ENCODE peak calls at places on chromosomes 4 and X, in six cellular contexts. One of them, this sample, is unnamed.

GRCh38 chrX:40109288-40110008 is 11.7 kb upstream of the BCOR start:
- DNase-seq in M059J: peak
- DNase-seq in cardiac muscle cell: peak
- DNase-seq in ACHN: peak
- DNase-seq in GM23248: peak
- DNase-seq in Panc1: no peak
- DNase-seq in this sample: peak

GRCh38 chr4:1008840-1009646 is 2.4 kb upstream of the FGFRL1 start:
- DNase-seq in M059J: no peak
- DNase-seq in cardiac muscle cell: no peak
- DNase-seq in ACHN: peak
- DNase-seq in GM23248: peak
- DNase-seq in Panc1: no peak
- DNase-seq in this sample: peak

GRCh38 chrX:8873102-8873501 is 71.9 kb upstream of the FAM9A start:
- DNase-seq in M059J: no peak
- DNase-seq in cardiac muscle cell: no peak
- DNase-seq in ACHN: no peak
- DNase-seq in GM23248: no peak
- DNase-seq in Panc1: no peak
- DNase-seq in this sample: no peak

GRCh38 chr4:111450867-111451266 is 694.4 kb upstream of the FAM241A start:
- DNase-seq in M059J: peak
- DNase-seq in cardiac muscle cell: no peak
- DNase-seq in ACHN: peak
- DNase-seq in GM23248: peak
- DNase-seq in Panc1: no peak
- DNase-seq in this sample: no peak

GRCh38 chr4:137707626-137708025 is 175.3 kb upstream of the PCDH18 start:
- DNase-seq in M059J: peak
- DNase-seq in cardiac muscle cell: peak
- DNase-seq in ACHN: no peak
- DNase-seq in GM23248: peak
- DNase-seq in Panc1: no peak
- DNase-seq in this sample: peak

GRCh38 chr4:94373752-94374151 is 31.1 kb upstream of the HPGDS start:
- DNase-seq in M059J: no peak
- DNase-seq in cardiac muscle cell: no peak
- DNase-seq in ACHN: no peak
- DNase-seq in GM23248: no peak
- DNase-seq in Panc1: no peak
- DNase-seq in this sample: no peak

GRCh38 chrX:76148753-76149152 is 24.1 kb upstream of the PBDC1 start:
- DNase-seq in M059J: peak
- DNase-seq in cardiac muscle cell: peak
- DNase-seq in ACHN: peak
- DNase-seq in GM23248: peak
- DNase-seq in Panc1: no peak
- DNase-seq in this sample: peak

GRCh38 chr4:36026348-36026747 is 218.0 kb downstream of the ARAP2 start:
- DNase-seq in M059J: no peak
- DNase-seq in cardiac muscle cell: no peak
- DNase-seq in ACHN: no peak
- DNase-seq in GM23248: no peak
- DNase-seq in Panc1: no peak
- DNase-seq in this sample: no peak

GRCh38 chr4:113407409-113407808 is 354.1 kb downstream of the CAMK2D start:
- DNase-seq in M059J: no peak
- DNase-seq in cardiac muscle cell: no peak
- DNase-seq in ACHN: no peak
- DNase-seq in GM23248: no peak
- DNase-seq in Panc1: no peak
- DNase-seq in this sample: no peak

GRCh38 chrX:83535417-83536244 is 27.5 kb downstream of the POU3F4 start:
- DNase-seq in M059J: peak
- DNase-seq in cardiac muscle cell: no peak
- DNase-seq in ACHN: peak
- DNase-seq in GM23248: no peak
- DNase-seq in Panc1: no peak
- DNase-seq in this sample: no peak